ENCODE peak calls at places on chromosomes 3 and 15, in ten cellular contexts. D is fibroblast of the aortic adventitia, T is left ventricle myocardium inferior, P is BJ, J is cardiac muscle cell, M is neural progenitor cell, R is AG04450, I is psoas muscle, N is DND-41, K is GM12865. W is an unnamed sample.

GRCh38 chr3:195023989-195024388 is 247.0 kb downstream of the XXYLT1 start:
- DNase-seq in D (no peak), P (no peak), N (no peak), K (no peak), R (no peak), I (no peak), T (no peak), M (no peak), J (no peak), W (no peak)

GRCh38 chr3:160956785-160957184 is 148.4 kb downstream of the B3GALNT1 start:
- DNase-seq in T (no peak), I (no peak), P (no peak), R (no peak), D (peak), K (peak), M (no peak), N (no peak), J (peak), W (no peak)

GRCh38 chr3:187274977-187275338 is 16.6 kb downstream of the MASP1 start:
- DNase-seq in P (no peak), R (no peak), I (no peak), M (peak), D (no peak), T (no peak), K (no peak), J (no peak), N (no peak), W (no peak)

GRCh38 chr15:82539690-82540054 is 585 bp downstream of the RPS17 start:
- DNase-seq in I (no peak), P (no peak), D (no peak), M (peak), J (no peak), T (no peak), K (no peak), R (no peak), N (no peak), W (no peak)

GRCh38 chr15:79769081-79769481 is 127.7 kb downstream of the MTHFS start:
- DNase-seq in J (peak), K (peak), P (no peak), R (no peak), T (no peak), I (no peak), M (no peak), D (peak), N (no peak), W (no peak)

GRCh38 chr15:39969871-39970270 is 36.0 kb downstream of the EIF2AK4 start:
- DNase-seq in R (no peak), I (peak), N (no peak), J (no peak), T (peak), D (peak), P (no peak), K (no peak), M (no peak), W (no peak)

GRCh38 chr15:71743861-71744382 is 66.4 kb upstream of the NR2E3 start:
- DNase-seq in M (peak), N (peak), D (peak), I (peak), T (no peak), R (no peak), P (no peak), J (peak), K (peak), W (no peak)

GRCh38 chr3:111733856-111734255 is 125.2 kb upstream of the PHLDB2 start:
- DNase-seq in K (no peak), P (no peak), D (no peak), I (no peak), T (no peak), N (no peak), R (no peak), J (no peak), M (no peak), W (no peak)

GRCh38 chr15:51499379-51499976 is 123.1 kb downstream of the DMXL2 start:
- DNase-seq in N (no peak), R (peak), D (peak), J (peak), I (no peak), P (no peak), K (peak), T (no peak), M (peak), W (no peak)

GRCh38 chr3:159897331-159898075 is 91.1 kb upstream of the IL12A start:
- DNase-seq in R (no peak), K (no peak), J (no peak), T (no peak), I (no peak), P (peak), N (no peak), M (no peak), D (peak), W (no peak)

GRCh38 chr3:177447938-177448337 is 250.7 kb upstream of the TBL1XR1 start:
- DNase-seq in N (no peak), J (no peak), D (no peak), I (no peak), M (no peak), P (no peak), K (no peak), R (no peak), T (no peak), W (no peak)

GRCh38 chr3:69009559-69010410 is 3.7 kb downstream of the EOGT start:
- DNase-seq in M (peak), R (peak), K (no peak), I (no peak), T (no peak), D (peak), P (peak), J (no peak), N (no peak), W (no peak)

GRCh38 chr15:31207246-31207645 is 105.7 kb upstream of the TRPM1 start:
- DNase-seq in P (no peak), T (no peak), D (no peak), I (no peak), K (no peak), N (peak), R (no peak), M (no peak), J (no peak), W (no peak)

GRCh38 chr3:70982274-70982673 is 601.3 kb downstream of the FOXP1 start:
- DNase-seq in D (peak), K (no peak), N (no peak), P (peak), J (no peak), M (no peak), R (no peak), T (no peak), I (no peak), W (no peak)

GRCh38 chr15:34754674-34755418 is at the start of gene GJD2:
- DNase-seq in K (no peak), T (no peak), I (no peak), J (peak), N (no peak), R (no peak), M (peak), D (no peak), P (no peak), W (no peak)

GRCh38 chr15:62805502-62805901 is 237.0 kb upstream of the TPM1 start:
- DNase-seq in T (no peak), J (no peak), P (no peak), I (no peak), M (no peak), D (no peak), N (no peak), K (no peak), R (no peak), W (no peak)

GRCh38 chr3:10665611-10666010 is 150.4 kb upstream of the SLC6A11 start:
- DNase-seq in D (no peak), R (no peak), T (no peak), N (no peak), J (no peak), P (no peak), M (no peak), K (no peak), I (no peak), W (no peak)

GRCh38 chr3:88985491-88985890 is 121.9 kb upstream of the EPHA3 start:
- DNase-seq in T (no peak), J (no peak), R (no peak), I (no peak), N (no peak), M (no peak), D (no peak), K (no peak), P (no peak), W (no peak)

GRCh38 chr15:34616613-34617012 is 33.2 kb upstream of the GOLGA8B start:
- DNase-seq in J (peak), N (no peak), M (no peak), K (peak), I (no peak), T (no peak), P (no peak), R (no peak), D (peak), W (no peak)

GRCh38 chr3:173411288-173412064 is 13.9 kb downstream of the NLGN1 start:
- DNase-seq in D (peak), R (no peak), I (no peak), T (no peak), P (no peak), N (no peak), K (no peak), M (no peak), J (peak), W (no peak)

GRCh38 chr15:78024141-78024567 is 53.4 kb downstream of the TBC1D2B start:
- DNase-seq in R (no peak), J (no peak), T (peak), I (peak), D (peak), P (no peak), N (no peak), M (no peak), K (no peak), W (peak)

GRCh38 chr3:37986479-37987314 is 3.9 kb upstream of the VILL start:
- DNase-seq in N (no peak), M (no peak), P (no peak), K (no peak), D (no peak), R (no peak), J (no peak), T (no peak), I (no peak), W (no peak)

GRCh38 chr3:14472471-14473351 is 67.4 kb downstream of the GRIP2 start:
- DNase-seq in I (no peak), T (no peak), D (peak), R (peak), M (no peak), J (no peak), N (no peak), P (peak), K (peak), W (no peak)

GRCh38 chr3:143973352-143974021 is 1.9 kb downstream of the DIPK2A start:
- DNase-seq in T (no peak), N (peak), R (no peak), I (no peak), K (peak), M (peak), D (peak), J (peak), P (no peak), W (no peak)
- TF ChIP-seq CTCF in T (no peak), N (no peak), R (no peak), I (no peak), K (no peak), M (no peak), D (no peak), J (no peak), P (no peak), W (no peak)

DNA sequence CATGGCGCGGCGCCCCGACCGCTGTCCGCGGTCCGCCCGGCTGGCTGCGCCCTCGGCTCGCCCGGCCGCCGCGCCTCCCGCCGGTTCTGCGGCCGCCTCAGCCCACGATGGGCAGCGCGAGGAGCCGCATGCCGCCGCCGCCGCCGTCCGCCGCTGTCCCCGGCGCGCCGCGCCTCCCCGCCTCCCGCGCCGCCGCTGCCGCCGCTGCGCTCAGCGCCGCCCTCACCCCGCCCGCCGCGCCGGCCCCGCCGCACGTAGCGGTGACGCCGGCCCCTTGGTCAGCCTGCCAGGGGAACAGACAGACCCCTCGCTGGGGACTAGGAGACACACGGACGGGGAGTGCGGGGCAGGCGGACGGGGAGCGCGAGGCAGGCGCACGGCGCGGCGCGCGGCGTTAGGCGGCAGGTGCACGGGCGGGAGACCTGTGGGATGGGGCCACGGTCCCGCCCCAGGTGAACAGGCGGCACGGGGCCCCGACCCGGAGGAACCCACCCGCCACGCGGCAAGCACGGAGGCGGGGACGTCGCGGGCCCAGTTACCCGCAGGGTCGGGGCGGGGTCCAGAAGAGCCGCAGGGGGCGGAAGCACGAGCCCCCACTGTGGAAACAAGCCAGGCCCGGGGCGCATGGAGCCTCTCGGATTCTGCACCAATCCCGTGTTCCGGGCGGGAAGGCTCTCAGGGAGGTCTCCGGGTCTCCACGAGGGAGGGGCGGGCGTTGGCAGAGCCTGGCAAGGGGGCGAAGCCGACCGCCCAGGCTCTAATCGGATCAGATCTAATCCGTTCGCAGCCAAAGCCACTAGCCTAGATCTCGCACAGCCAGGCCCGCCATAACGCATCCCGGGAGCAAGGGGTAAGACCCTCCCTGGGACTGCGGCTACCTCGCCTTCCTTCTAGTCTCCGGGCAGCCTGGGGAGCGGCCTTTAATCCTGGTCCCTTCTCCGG is at the start of gene CSPG5:
- DNase-seq in D (no peak), T (peak), J (peak), K (no peak), R (no peak), N (no peak), P (no peak), M (peak), I (peak), W (no peak)
- H3K4me3 ChIP-seq in D (peak), T (peak), J (peak), K (peak), R (peak), N (no peak), P (peak), M (peak), I (peak), W (peak)

GRCh38 chr3:120418866-120419490 is 31.8 kb downstream of the FSTL1 start:
- DNase-seq in D (peak), T (peak), J (peak), I (no peak), M (peak), R (no peak), N (peak), P (no peak), K (peak), W (peak)
- TF ChIP-seq CTCF in D (peak), T (peak), J (peak), I (peak), M (peak), R (no peak), N (peak), P (peak), K (peak), W (no peak)

GRCh38 chr3:134373278-134373941 is 837 bp downstream of the AMOTL2 start:
- DNase-seq in I (peak), P (no peak), K (no peak), R (peak), N (no peak), D (peak), J (peak), M (peak), T (peak), W (peak)

GRCh38 chr3:134370611-134371451 is 3.4 kb downstream of the AMOTL2 start:
- DNase-seq in M (no peak), R (no peak), T (no peak), P (no peak), J (no peak), N (no peak), D (no peak), I (no peak), K (no peak), W (no peak)

GRCh38 chr3:134371542-134372324 is 2.5 kb downstream of the AMOTL2 start:
- DNase-seq in K (no peak), J (no peak), R (no peak), D (peak), M (no peak), N (no peak), I (no peak), P (no peak), T (no peak), W (peak)

GRCh38 chr3:134373942-134374790 is at the start of gene AMOTL2:
- DNase-seq in K (no peak), P (peak), N (peak), J (peak), R (peak), M (peak), I (peak), T (peak), D (peak), W (peak)

GRCh38 chr3:134372405-134373277 is 1.6 kb downstream of the AMOTL2 start:
- DNase-seq in N (no peak), K (no peak), I (no peak), R (no peak), D (peak), J (no peak), P (no peak), M (no peak), T (no peak), W (peak)
- H3K4me3 ChIP-seq in N (no peak), K (no peak), I (peak), R (peak), D (peak), J (peak), P (peak), M (peak), T (peak), W (peak)

DNA sequence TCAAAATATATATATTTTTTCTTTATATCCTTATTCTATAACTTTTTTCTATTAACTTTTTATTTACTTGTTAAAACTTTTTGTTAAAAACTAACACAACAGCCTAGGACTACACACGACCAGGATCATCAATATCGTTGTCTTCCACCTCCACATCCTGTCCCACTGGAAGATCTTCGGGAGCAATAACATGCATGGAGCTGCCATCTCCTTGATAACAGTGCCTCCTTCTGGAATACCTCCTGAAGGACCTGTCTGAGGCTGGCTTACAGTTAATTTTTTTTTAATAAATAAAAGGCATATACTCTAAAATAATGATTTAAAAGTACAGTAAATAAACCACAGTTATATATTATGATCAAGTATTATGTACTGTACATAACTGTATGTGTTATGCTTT is 58.9 kb downstream of the SFMBT1 start:
- DNase-seq in N (no peak), I (no peak), T (no peak), R (peak), K (no peak), M (peak), P (no peak), J (peak), D (peak), W (no peak)
- TF ChIP-seq CTCF in N (peak), I (peak), T (peak), R (peak), K (peak), M (peak), P (peak), J (peak), D (peak), W (no peak)

GRCh38 chr3:113623827-113624226 is 72.6 kb downstream of the USF3 start:
- DNase-seq in P (no peak), K (no peak), R (no peak), N (no peak), I (no peak), M (no peak), D (no peak), T (no peak), J (no peak), W (no peak)

GRCh38 chr3:113628316-113628715 is 68.1 kb downstream of the USF3 start:
- DNase-seq in J (no peak), T (no peak), K (no peak), P (no peak), D (no peak), N (no peak), R (no peak), M (no peak), I (no peak), W (no peak)

GRCh38 chr3:113625724-113626348 is 70.6 kb downstream of the USF3 start:
- DNase-seq in R (no peak), M (no peak), I (no peak), D (no peak), P (no peak), N (no peak), T (peak), J (no peak), K (no peak), W (no peak)

GRCh38 chr3:113628788-113629187 is 67.7 kb downstream of the USF3 start:
- DNase-seq in N (no peak), I (no peak), K (no peak), R (no peak), J (no peak), P (no peak), D (no peak), M (no peak), T (no peak), W (no peak)

DNA sequence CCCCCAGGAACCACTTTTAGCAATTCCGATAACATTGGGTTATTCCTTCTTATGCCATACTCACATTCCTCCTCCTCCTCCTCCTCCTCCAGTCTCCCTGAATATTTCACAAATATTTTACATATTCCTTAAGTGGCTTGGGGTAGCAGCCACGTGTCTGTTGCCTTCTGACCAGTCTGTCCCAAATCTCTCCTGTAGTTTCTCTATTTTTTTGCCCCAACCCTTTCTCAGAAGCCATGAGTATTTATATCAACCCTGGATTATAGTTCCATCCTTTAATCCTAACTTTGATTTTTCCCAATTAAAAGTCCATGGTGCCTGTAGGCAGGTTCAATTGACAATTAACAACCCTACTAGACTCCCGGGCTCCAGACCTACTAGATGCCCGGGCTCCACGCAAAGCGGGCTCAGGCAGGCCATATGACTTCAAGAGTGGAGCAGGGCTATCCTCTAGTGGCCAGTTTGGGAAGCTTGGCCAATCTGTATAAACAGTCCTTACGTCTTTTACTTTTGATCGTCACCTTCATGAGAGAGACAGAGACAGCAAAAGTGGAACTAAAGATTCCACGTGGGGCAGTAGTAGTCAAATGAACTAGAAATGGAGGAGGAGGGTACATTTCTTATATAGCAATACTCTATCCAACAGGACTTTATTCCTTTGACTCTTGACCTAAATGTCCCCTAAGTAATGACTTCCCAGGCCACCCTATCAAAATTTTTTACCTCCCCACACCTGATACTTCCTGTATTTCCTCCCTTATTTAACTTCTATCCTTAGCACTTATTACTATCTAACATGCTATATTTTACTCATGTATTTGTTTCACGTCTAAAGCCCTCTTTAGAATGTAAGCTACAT is 69.7 kb downstream of the USF3 start:
- DNase-seq in P (no peak), I (peak), D (peak), J (peak), N (peak), R (peak), M (peak), T (peak), K (peak), W (peak)
- H3K4me3 ChIP-seq in P (no peak), I (peak), D (peak), J (no peak), N (no peak), R (peak), M (no peak), T (peak), K (no peak), W (peak)